ENCODE peak calls at places on chromosomes 7 and 10, in five cellular contexts. V, F, P, H and S are unnamed samples.

GRCh38 chr10:114266521-114266920 is 27.5 kb downstream of the VWA2 start:
- DNase-seq in P (peak), H (no peak), F (no peak), V (peak), S (no peak)

GRCh38 chr10:70850097-70850496 is 34.3 kb downstream of the SGPL1 start:
- DNase-seq in H (no peak), P (no peak), V (no peak), F (no peak), S (no peak)

GRCh38 chr10:85510682-85511081 is 855.9 kb downstream of the GRID1 start:
- DNase-seq in H (no peak), P (no peak), V (no peak), F (no peak), S (no peak)

GRCh38 chr7:129225206-129225930 is 538 bp downstream of the AHCYL2 start:
- DNase-seq in V (peak), H (no peak), P (peak), F (peak), S (no peak)

GRCh38 chr7:9083837-9084236 is 650.4 kb downstream of the NXPH1 start:
- DNase-seq in H (no peak), P (peak), F (no peak), V (no peak), S (no peak)

GRCh38 chr7:85508642-85509429 is 322.0 kb upstream of the SEMA3D start:
- DNase-seq in H (no peak), F (no peak), V (no peak), P (no peak), S (no peak)

GRCh38 chr7:44767912-44768662 is 19.4 kb downstream of the ZMIZ2 start:
- DNase-seq in H (no peak), V (peak), F (peak), P (no peak), S (no peak)

GRCh38 chr10:18157909-18158308 is 17.7 kb downstream of the CACNB2 start:
- DNase-seq in H (no peak), F (no peak), V (no peak), P (peak), S (no peak)

GRCh38 chr7:16708980-16709379 is 44.6 kb upstream of the TSPAN13 start:
- DNase-seq in H (peak), P (peak), F (no peak), V (peak), S (no peak)

GRCh38 chr7:155138204-155138603 is 68.1 kb downstream of the HTR5A start:
- DNase-seq in H (no peak), P (no peak), V (no peak), F (no peak), S (no peak)

GRCh38 chr10:88983206-88983605 is 7.4 kb upstream of the FAS start:
- DNase-seq in F (no peak), H (no peak), V (no peak), P (no peak), S (no peak)

GRCh38 chr10:32938554-32939061 is 19.4 kb downstream of the ITGB1 start:
- DNase-seq in F (peak), H (no peak), V (peak), P (no peak), S (no peak)

GRCh38 chr10:92419740-92420553 is 129.0 kb downstream of the MARCHF5 start:
- DNase-seq in P (no peak), H (no peak), V (peak), F (peak), S (no peak)

GRCh38 chr10:6460861-6461409 is 119.1 kb downstream of the PRKCQ start:
- DNase-seq in F (no peak), V (no peak), H (no peak), P (no peak), S (no peak)

GRCh38 chr10:44650576-44651394 is 260.4 kb upstream of the TMEM72 start:
- DNase-seq in F (no peak), P (no peak), V (no peak), H (no peak), S (no peak)

GRCh38 chr10:75335191-75335590 is 66.4 kb downstream of the ZNF503 start:
- DNase-seq in P (no peak), F (no peak), V (no peak), H (no peak), S (no peak)

GRCh38 chr7:78607099-78607498 is 808.5 kb downstream of the PHTF2 start:
- DNase-seq in H (no peak), V (no peak), F (no peak), P (peak), S (no peak)

GRCh38 chr7:137313196-137313595 is 30.3 kb downstream of the PTN start:
- DNase-seq in H (no peak), F (no peak), P (no peak), V (no peak), S (no peak)

GRCh38 chr10:118629211-118629610 is 33.8 kb upstream of the PRLHR start:
- DNase-seq in H (no peak), P (no peak), F (no peak), V (no peak), S (no peak)

GRCh38 chr10:6401562-6402348 is 178.3 kb downstream of the PRKCQ start:
- DNase-seq in F (peak), P (peak), H (peak), V (peak), S (peak)

GRCh38 chr10:103696411-103697145 is 158.8 kb downstream of the SH3PXD2A start:
- DNase-seq in P (peak), H (peak), F (peak), V (peak), S (peak)

GRCh38 chr7:102318482-102318971 is 31.9 kb downstream of the SH2B2 start:
- DNase-seq in V (peak), P (peak), F (no peak), H (no peak), S (no peak)

GRCh38 chr10:8360814-8361509 is 306.5 kb downstream of the GATA3 start:
- DNase-seq in P (peak), V (no peak), F (no peak), H (no peak), S (no peak)

GRCh38 chr10:91653214-91653875 is 20.5 kb upstream of the PPP1R3C start:
- DNase-seq in V (no peak), F (no peak), H (no peak), P (peak), S (no peak)

GRCh38 chr7:143257501-143257900 is 5.7 kb upstream of the GSTK1 start:
- DNase-seq in F (no peak), H (no peak), P (peak), V (no peak), S (no peak)

GRCh38 chr10:33094263-33095051 is 136.4 kb upstream of the ITGB1 start:
- DNase-seq in V (peak), H (no peak), F (no peak), P (no peak), S (no peak)

GRCh38 chr7:4040031-4040928 is 641.8 kb upstream of the FOXK1 start:
- DNase-seq in V (no peak), F (no peak), H (no peak), P (no peak), S (no peak)

GRCh38 chr7:2692543-2692942 is 4.5 kb downstream of the AMZ1 start:
- DNase-seq in P (no peak), V (no peak), H (no peak), F (no peak), S (no peak)

GRCh38 chr7:40418983-40419382 is 284.2 kb downstream of the SUGCT start:
- DNase-seq in F (no peak), P (no peak), V (no peak), H (no peak), S (no peak)

GRCh38 chr10:10797467-10797866 is 220.2 kb upstream of the CELF2 start:
- DNase-seq in F (no peak), H (no peak), V (no peak), P (no peak), S (no peak)

GRCh38 chr7:47303014-47303694 is 278.8 kb downstream of the TNS3 start:
- DNase-seq in F (peak), H (no peak), V (no peak), P (no peak), S (no peak)

GRCh38 chr10:124025638-124026336 is 67.6 kb downstream of the CHST15 start:
- DNase-seq in F (no peak), V (no peak), P (peak), H (peak), S (no peak)

GRCh38 chr10:124027306-124028050 is 65.9 kb downstream of the CHST15 start:
- DNase-seq in F (no peak), H (no peak), V (no peak), P (no peak), S (no peak)

GRCh38 chr10:124025152-124025551 is 68.2 kb downstream of the CHST15 start:
- DNase-seq in V (no peak), F (no peak), P (peak), H (no peak), S (no peak)

GRCh38 chr10:124028700-124029487 is 64.5 kb downstream of the CHST15 start:
- DNase-seq in V (no peak), F (no peak), H (no peak), P (no peak), S (no peak)

GRCh38 chr10:124026337-124026939 is 67.0 kb downstream of the CHST15 start:
- DNase-seq in F (no peak), V (no peak), H (no peak), P (no peak), S (no peak)
- H3K27ac ChIP-seq in F (no peak), V (no peak), H (no peak), P (no peak), S (no peak)

DNA sequence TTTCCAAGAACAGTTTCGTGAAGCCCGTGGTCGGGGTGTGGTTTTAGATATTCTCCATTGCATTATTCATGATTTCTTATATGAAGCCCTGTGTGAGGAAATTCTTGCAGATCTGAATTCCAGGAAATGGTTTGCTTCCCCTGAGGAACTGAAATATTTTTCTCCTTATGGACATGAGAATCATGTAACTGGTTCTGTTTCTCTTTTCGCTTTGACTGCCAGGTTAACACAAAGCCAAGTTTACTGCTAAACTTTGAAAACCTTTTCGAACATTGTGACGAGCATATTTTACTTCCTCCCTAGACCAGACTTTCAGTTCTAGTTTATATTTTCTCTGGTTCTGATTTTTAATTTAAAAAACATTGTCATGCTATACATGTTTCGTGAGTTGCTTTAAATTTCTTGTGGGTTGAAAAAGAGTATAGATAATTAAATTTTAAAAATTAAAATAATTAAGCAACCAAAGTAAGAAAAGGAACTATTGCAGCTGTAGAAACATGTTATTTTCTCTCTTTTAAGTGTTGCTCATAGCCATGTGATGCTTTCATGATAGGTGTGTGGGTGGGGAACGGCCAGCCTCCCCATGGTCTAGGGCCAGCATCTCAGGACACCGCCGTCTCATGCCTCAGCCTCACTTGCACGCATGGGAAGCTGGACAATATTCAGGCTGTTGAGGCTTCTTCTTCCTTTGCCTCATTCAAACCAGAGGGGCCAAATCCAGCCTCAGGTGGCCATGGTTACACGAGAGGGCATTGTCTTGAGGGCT is 97.1 kb downstream of the CREB5 start:
- DNase-seq in P (no peak), H (no peak), V (peak), F (no peak), S (no peak)
- H3K4me3 ChIP-seq in P (no peak), H (no peak), V (peak), F (no peak), S (peak)

DNA sequence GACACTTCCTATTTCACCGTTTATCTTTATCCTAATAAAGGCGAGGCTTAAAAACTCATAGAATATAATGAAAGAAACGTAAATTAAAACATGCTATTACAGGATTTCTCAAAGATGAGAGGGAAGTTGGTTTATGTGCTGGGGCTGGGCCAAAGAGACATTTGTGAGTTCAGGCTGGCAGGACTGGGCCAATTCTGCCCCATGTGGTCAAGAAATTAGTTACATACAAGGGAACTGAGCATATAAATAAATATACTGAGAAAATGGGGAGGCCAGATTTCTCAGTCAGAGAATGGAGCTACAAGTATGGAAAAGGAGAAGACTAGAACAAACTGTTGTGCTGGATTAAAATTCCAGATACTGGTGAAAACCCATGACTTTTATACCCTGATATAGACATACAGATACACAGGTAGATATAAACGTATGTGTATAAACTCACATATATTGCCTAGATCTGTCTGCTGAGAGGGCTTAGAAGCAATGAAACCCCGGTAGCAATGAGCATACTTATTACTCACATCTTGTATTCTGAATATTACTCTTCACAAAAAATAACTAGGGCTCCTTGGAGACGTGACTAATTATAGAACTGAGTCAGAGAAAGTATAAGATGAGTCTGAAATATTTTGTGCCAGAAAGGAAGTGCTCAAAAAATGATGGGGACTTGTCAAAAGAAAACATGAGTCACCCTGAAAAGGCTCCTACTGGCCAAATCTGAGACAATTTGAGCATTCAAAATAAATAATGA is 155.7 kb upstream of the FGFR2 start:
- DNase-seq in F (no peak), H (peak), V (no peak), P (peak), S (no peak)
- TF ChIP-seq CTCF in F (no peak), H (peak), V (no peak), P (peak), S (no peak)

DNA sequence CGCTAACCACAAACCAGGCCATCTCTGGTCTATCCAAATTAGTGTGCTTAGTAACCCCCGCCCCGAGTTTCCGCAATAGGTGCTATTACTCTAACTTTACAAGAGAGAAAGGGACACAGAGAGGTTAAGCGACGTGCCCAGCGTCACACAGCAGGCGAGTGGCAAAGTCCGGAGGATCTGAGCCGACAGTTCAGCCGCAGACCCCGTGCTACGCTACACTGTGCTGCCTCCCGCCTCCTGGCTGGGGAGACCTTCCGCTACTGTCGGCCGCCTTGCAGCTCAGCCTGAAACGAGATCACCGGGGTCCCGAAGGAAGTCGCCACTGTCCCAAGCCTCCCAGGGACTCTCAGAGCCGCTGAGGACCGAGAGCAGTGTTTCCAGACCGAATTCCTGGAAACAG is 799 bp downstream of the INTS1 start:
- DNase-seq in V (no peak), F (no peak), P (no peak), H (no peak), S (no peak)
- H3K27ac ChIP-seq in V (no peak), F (peak), P (no peak), H (peak), S (no peak)

GRCh38 chr10:117541909-117542705 is 439 bp upstream of the EMX2 start:
- DNase-seq in V (no peak), H (no peak), F (no peak), P (no peak), S (no peak)

GRCh38 chr10:117540640-117541404 is 1.7 kb upstream of the EMX2 start:
- DNase-seq in P (no peak), F (no peak), V (no peak), H (no peak), S (no peak)

GRCh38 chr10:117542706-117543244 is at the start of gene EMX2:
- DNase-seq in H (no peak), V (no peak), F (no peak), P (no peak), S (no peak)

GRCh38 chr10:117539903-117540639 is 2.5 kb upstream of the EMX2 start:
- DNase-seq in P (no peak), H (no peak), V (no peak), F (no peak), S (no peak)

DNA sequence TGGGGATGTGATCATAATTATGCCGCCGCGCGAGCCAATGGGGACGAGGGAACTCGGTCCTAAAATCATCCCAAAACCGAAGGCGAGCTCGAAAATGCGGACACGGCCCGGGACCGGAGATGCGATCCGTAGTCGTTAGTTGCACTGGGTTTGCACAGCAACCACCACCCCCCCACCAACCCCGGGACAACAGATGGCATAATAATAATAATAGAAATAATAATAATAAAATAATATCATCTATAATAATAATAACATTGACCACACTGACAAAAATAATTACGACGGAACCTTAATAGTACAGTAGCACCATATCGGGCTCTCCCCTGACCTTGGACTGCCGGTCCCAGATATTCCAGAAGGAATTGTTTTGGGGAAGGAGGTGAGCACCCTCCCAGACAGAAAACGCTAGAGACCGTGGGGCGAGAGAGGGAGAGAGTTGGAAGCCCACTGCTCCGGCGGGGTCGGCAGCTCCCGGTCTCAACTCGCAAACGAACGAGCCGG is 1.1 kb upstream of the EMX2 start:
- DNase-seq in H (no peak), F (no peak), V (no peak), P (no peak), S (no peak)
- H3K4me3 ChIP-seq in H (no peak), F (no peak), V (peak), P (no peak), S (no peak)

GRCh38 chr10:117425908-117426566 is 50.8 kb upstream of the PDZD8 start:
- DNase-seq in V (no peak), F (no peak), H (no peak), P (no peak), S (no peak)

GRCh38 chr10:117432866-117433265 is 57.6 kb upstream of the PDZD8 start:
- DNase-seq in V (no peak), P (no peak), F (no peak), H (no peak), S (no peak)

GRCh38 chr10:117429644-117430043 is 54.4 kb upstream of the PDZD8 start:
- DNase-seq in H (no peak), V (no peak), F (no peak), P (no peak), S (no peak)

GRCh38 chr10:117431160-117431559 is 55.9 kb upstream of the PDZD8 start:
- DNase-seq in H (no peak), P (peak), F (no peak), V (no peak), S (no peak)
- TF ChIP-seq CTCF in H (peak), P (peak), F (no peak), V (no peak), S (no peak)

DNA sequence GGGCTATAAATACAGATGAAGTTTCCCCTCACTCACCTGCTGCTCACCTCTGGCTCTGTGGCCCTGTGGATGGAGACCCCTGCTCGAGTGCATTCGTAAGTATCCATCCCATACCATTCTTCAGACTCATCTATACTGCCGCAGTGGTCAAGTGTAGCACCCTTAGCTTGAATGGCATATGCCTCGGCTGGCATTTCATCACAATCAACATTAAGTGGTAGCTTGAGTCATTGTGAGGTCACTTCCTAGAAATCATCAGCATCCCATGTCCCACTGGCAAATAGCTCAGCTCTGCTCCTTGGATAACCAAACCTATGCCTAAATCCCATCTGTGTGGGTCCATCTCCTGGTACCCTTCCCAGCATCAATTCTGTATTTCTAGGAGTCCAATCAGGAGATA is 38.2 kb downstream of the MDH2 start:
- DNase-seq in P (peak), V (no peak), F (no peak), H (no peak), S (no peak)
- H3K27ac ChIP-seq in P (peak), V (no peak), F (no peak), H (no peak), S (no peak)